ENCODE peak calls at places on chromosomes 1 and 21, in four cellular contexts. F is naive B cell, J is upper lobe of right lung, H is IMR-90. B is an unnamed sample.

GRCh38 chr1:160953030-160953429 is 1.6 kb downstream of the ITLN2 start:
- ATAC-seq in F (no peak), J (no peak), H (no peak), B (no peak)

GRCh38 chr1:113835686-113836290 is 23.5 kb upstream of the RSBN1 start:
- ATAC-seq in F (peak; percentile 33), J (peak; percentile 61), H (peak; percentile 56), B (no peak)

GRCh38 chr1:212208978-212209644 is 76.1 kb upstream of the PPP2R5A start:
- ATAC-seq in F (no peak), J (no peak), H (no peak), B (no peak)

GRCh38 chr1:50109647-50110075 is 941 bp downstream of the ELAVL4 start:
- ATAC-seq in F (peak; percentile 63), J (peak; percentile 70), H (no peak), B (peak; percentile 27)

GRCh38 chr1:10765734-10766478 is 30.5 kb downstream of the CASZ1 start:
- ATAC-seq in F (no peak), J (peak; percentile 48), H (no peak), B (no peak)

GRCh38 chr1:194043984-194044755 is 857.8 kb upstream of the B3GALT2 start:
- ATAC-seq in F (no peak), J (no peak), H (peak; percentile 48), B (no peak)

GRCh38 chr1:14108356-14109275 is 408.6 kb downstream of the PRDM2 start:
- ATAC-seq in F (no peak), J (no peak), H (no peak), B (no peak)

GRCh38 chr1:181483561-181484291 is 409 bp downstream of the CACNA1E start:
- ATAC-seq in F (no peak), J (no peak), H (no peak), B (no peak)

GRCh38 chr1:145720556-145720877 is 1.2 kb downstream of the CD160 start:
- ATAC-seq in F (no peak), J (peak; percentile 4), H (peak; percentile 77), B (no peak)

GRCh38 chr1:108561731-108562326 is 1.9 kb downstream of the EEIG2 start:
- ATAC-seq in F (peak; percentile 57), J (peak; percentile 83), H (no peak), B (peak; percentile 69)

GRCh38 chr21:38898422-38899098 is 92.8 kb downstream of the ETS2 start:
- ATAC-seq in F (no peak), J (peak; percentile 88), H (no peak), B (no peak)

GRCh38 chr1:180939072-180939705 is 26.5 kb downstream of the KIAA1614 start:
- ATAC-seq in F (no peak), J (no peak), H (no peak), B (no peak)

GRCh38 chr1:233313434-233314155 is 13.9 kb upstream of the MAP3K21 start:
- ATAC-seq in F (no peak), J (no peak), H (no peak), B (no peak)

GRCh38 chr1:3032970-3033794 is 11.9 kb downstream of the ACTRT2 start:
- ATAC-seq in F (no peak), J (no peak), H (no peak), B (no peak)

GRCh38 chr1:198295186-198295585 is 138.4 kb downstream of the NEK7 start:
- ATAC-seq in F (no peak), J (no peak), H (no peak), B (no peak)

GRCh38 chr1:73593804-73594203 is 604.2 kb downstream of the LRRIQ3 start:
- ATAC-seq in F (peak; percentile 32), J (peak; percentile 60), H (no peak), B (no peak)

GRCh38 chr1:6373961-6374720 is 19.4 kb downstream of the ACOT7 start:
- ATAC-seq in F (no peak), J (peak; percentile 22), H (no peak), B (no peak)

GRCh38 chr21:25421327-25422028 is 185.8 kb downstream of the MRPL39 start:
- ATAC-seq in F (peak; percentile 83), J (peak; percentile 79), H (peak; percentile 87), B (peak; percentile 89)

GRCh38 chr21:36710729-36711048 is 11.8 kb downstream of the SIM2 start:
- ATAC-seq in F (no peak), J (peak; percentile 65), H (peak; percentile 30), B (no peak)

GRCh38 chr1:4462831-4463484 is 191.5 kb upstream of the AJAP1 start:
- ATAC-seq in F (no peak), J (no peak), H (no peak), B (no peak)

GRCh38 chr1:67818162-67818561 is 15.1 kb downstream of the GNG12 start:
- ATAC-seq in F (no peak), J (no peak), H (no peak), B (no peak)

GRCh38 chr1:14778882-14779594 is 180.6 kb downstream of the KAZN start:
- ATAC-seq in F (no peak), J (peak; percentile 78), H (peak; percentile 77), B (no peak)

GRCh38 chr1:101086783-101087182 is 61.2 kb upstream of the DPH5 start:
- ATAC-seq in F (no peak), J (no peak), H (peak; percentile 77), B (no peak)

GRCh38 chr21:39863111-39863510 is 4.1 kb upstream of the PCP4 start:
- ATAC-seq in F (no peak), J (peak; percentile 48), H (no peak), B (no peak)

GRCh38 chr1:97906567-97907228 is 14.1 kb downstream of the DPYD start:
- ATAC-seq in F (no peak), J (peak; percentile 83), H (peak; percentile 67), B (no peak)

GRCh38 chr21:42439284-42440186 is 35.8 kb downstream of the UBASH3A start:
- ATAC-seq in F (no peak), J (no peak), H (no peak), B (peak; percentile 64)